ENCODE peak calls at places on chromosomes 1 and 21, in ten cellular contexts. K is heart right ventricle, H is progenitor cell of endocrine pancreas, T is AG10803, A is RWPE2, P is foreskin fibroblast, N is astrocyte of the spinal cord, I is astrocyte, M is Calu3, Q is sigmoid colon. U is an unnamed sample.

GRCh38 chr1:64161347-64162080 is 41.9 kb upstream of the UBE2U start:
- DNase-seq in M (no peak), H (no peak), K (no peak), T (peak; percentile 98), Q (peak; percentile 71), I (peak; percentile 86), N (peak; percentile 78), A (no peak), P (peak; percentile 53), U (peak; percentile 71)

GRCh38 chr1:218384576-218384975 is 39.4 kb downstream of the TGFB2 start:
- DNase-seq in N (peak; percentile 53), K (no peak), Q (no peak), I (peak; percentile 70), A (no peak), P (peak; percentile 39), T (peak; percentile 34), M (no peak), H (no peak), U (no peak)

GRCh38 chr1:238953448-238953847 is 432.9 kb upstream of the CHRM3 start:
- DNase-seq in T (no peak), Q (no peak), M (no peak), A (no peak), K (no peak), H (no peak), P (no peak), N (no peak), I (no peak), U (no peak)

GRCh38 chr1:160094291-160094625 is 4.2 kb downstream of the IGSF8 start:
- DNase-seq in A (no peak), P (no peak), T (no peak), K (no peak), H (no peak), N (no peak), M (no peak), Q (no peak), I (no peak), U (no peak)

GRCh38 chr1:167650266-167651160 is 20.5 kb downstream of the RCSD1 start:
- DNase-seq in N (no peak), Q (no peak), K (no peak), H (no peak), A (no peak), I (no peak), T (no peak), M (no peak), P (no peak), U (no peak)

GRCh38 chr1:15936025-15936424 is 39.9 kb downstream of the ZBTB17 start:
- DNase-seq in P (no peak), H (no peak), T (no peak), I (no peak), K (no peak), Q (no peak), A (peak; percentile 65), M (no peak), N (no peak), U (no peak)

GRCh38 chr21:46118871-46119564 is 21.1 kb downstream of the COL6A2 start:
- DNase-seq in K (peak; percentile 2), M (no peak), A (peak; percentile 56), N (no peak), Q (peak; percentile 63), I (no peak), P (no peak), T (no peak), H (peak; percentile 6), U (no peak)

GRCh38 chr1:223216074-223216473 is 73.0 kb upstream of the TLR5 start:
- DNase-seq in N (no peak), P (no peak), Q (no peak), H (no peak), A (no peak), M (no peak), I (no peak), K (no peak), T (no peak), U (no peak)

GRCh38 chr1:86205741-86206140 is 49.2 kb upstream of the COL24A1 start:
- DNase-seq in M (no peak), P (no peak), N (peak; percentile 48), A (no peak), T (peak; percentile 16), Q (no peak), I (peak; percentile 70), H (no peak), K (no peak), U (no peak)

GRCh38 chr1:83520797-83521196 is 478.1 kb downstream of the TTLL7 start:
- DNase-seq in K (no peak), M (no peak), H (no peak), N (no peak), P (no peak), A (no peak), Q (no peak), I (no peak), T (no peak), U (no peak)

GRCh38 chr1:203176744-203177460 is 1.3 kb upstream of the MYBPH start:
- DNase-seq in A (no peak), I (no peak), H (no peak), N (no peak), K (no peak), P (no peak), M (no peak), T (no peak), Q (no peak), U (no peak)

GRCh38 chr1:203178821-203179220 is 3.2 kb upstream of the MYBPH start:
- DNase-seq in H (no peak), A (no peak), K (no peak), M (no peak), T (no peak), P (no peak), Q (no peak), I (no peak), N (no peak), U (no peak)

GRCh38 chr1:203179328-203180009 is 3.8 kb upstream of the MYBPH start:
- DNase-seq in A (no peak), M (no peak), I (no peak), N (no peak), H (no peak), P (no peak), K (no peak), T (no peak), Q (no peak), U (no peak)

GRCh38 chr1:203177471-203178039 is 1.9 kb upstream of the MYBPH start:
- DNase-seq in I (peak; percentile 23), H (no peak), N (no peak), M (no peak), T (peak; percentile 50), Q (no peak), A (no peak), P (peak; percentile 73), K (no peak), U (no peak)

GRCh38 chr1:203178083-203178482 is 2.5 kb upstream of the MYBPH start:
- DNase-seq in I (no peak), Q (no peak), M (no peak), K (no peak), T (no peak), N (no peak), P (peak; percentile 43), H (no peak), A (no peak), U (no peak)
- TF ChIP-seq CTCF in I (no peak), Q (no peak), M (no peak), K (no peak), T (no peak), N (no peak), P (no peak), H (no peak), A (no peak), U (no peak)

GRCh38 chr1:7447093-7447492 is 324.0 kb upstream of the VAMP3 start:
- DNase-seq in I (no peak), P (no peak), H (no peak), N (no peak), A (no peak), K (no peak), M (no peak), T (no peak), Q (no peak), U (no peak)
- TF ChIP-seq CTCF in I (no peak), P (no peak), H (no peak), N (no peak), A (no peak), K (no peak), M (no peak), T (no peak), Q (no peak), U (no peak)

GRCh38 chr1:23215291-23215690 is 2.0 kb downstream of the HTR1D start:
- DNase-seq in M (no peak), N (no peak), A (no peak), P (no peak), K (no peak), H (no peak), I (no peak), T (no peak), Q (no peak), U (no peak)

GRCh38 chr1:23214640-23215039 is 2.7 kb downstream of the HTR1D start:
- DNase-seq in K (no peak), A (no peak), H (no peak), N (no peak), M (no peak), P (no peak), Q (no peak), T (no peak), I (no peak), U (no peak)

GRCh38 chr1:23215751-23216449 is 1.4 kb downstream of the HTR1D start:
- DNase-seq in Q (no peak), P (no peak), K (no peak), A (no peak), I (no peak), T (no peak), H (no peak), N (no peak), M (no peak), U (no peak)

GRCh38 chr1:23217421-23218115 is at the start of gene HTR1D:
- DNase-seq in M (peak; percentile 26), T (no peak), A (no peak), H (peak; percentile 33), K (no peak), I (no peak), N (no peak), P (no peak), Q (no peak), U (no peak)

DNA sequence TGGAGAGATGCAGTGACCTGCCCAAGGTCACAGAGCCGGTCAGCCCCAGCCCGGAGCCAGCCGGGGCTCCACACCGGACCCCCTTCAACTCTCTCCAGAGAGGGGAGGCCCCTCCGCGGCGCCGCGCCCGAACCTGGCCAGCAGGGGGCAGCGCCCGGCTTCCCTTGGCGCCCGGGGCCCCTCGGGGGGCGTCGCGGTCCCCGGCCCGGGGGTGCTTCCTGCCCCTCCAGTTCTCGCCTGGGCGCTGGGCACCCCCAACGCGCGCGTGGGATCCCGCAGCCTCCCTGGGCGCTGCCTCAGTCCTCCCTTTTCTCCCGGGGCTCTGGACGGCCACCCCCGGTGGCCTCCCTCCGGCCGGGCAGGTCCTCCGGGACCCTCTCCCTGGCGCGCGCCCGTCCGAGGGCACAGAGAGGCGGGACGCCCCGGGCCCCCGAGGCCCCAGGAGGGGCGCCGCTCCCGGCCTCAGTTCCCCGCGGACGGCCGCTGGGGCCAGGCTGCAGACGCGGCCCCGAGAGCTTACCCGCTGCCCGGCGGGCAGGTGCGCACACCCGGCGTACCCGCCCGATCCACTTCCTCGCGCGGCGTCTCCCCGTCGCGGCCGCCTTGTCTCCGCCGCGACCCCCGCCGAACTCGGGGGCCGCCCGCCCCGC is 406 bp downstream of the HTR1D start:
- DNase-seq in T (no peak), K (no peak), I (no peak), N (no peak), P (no peak), A (no peak), H (peak; percentile 59), M (peak; percentile 45), Q (no peak), U (no peak)
- TF ChIP-seq CTCF in T (peak; percentile 32), K (peak; percentile 61), I (peak; percentile 20), N (peak; percentile 63), P (peak; percentile 43), A (peak; percentile 91), H (peak; percentile 92), M (peak; percentile 73), Q (no peak), U (peak; percentile 36)

GRCh38 chr1:39754026-39754569 is 15.4 kb downstream of the PPIE start:
- DNase-seq in I (no peak), T (no peak), H (no peak), M (no peak), A (no peak), N (no peak), Q (no peak), P (no peak), K (no peak), U (no peak)
- TF ChIP-seq CTCF in I (no peak), T (no peak), H (no peak), M (no peak), A (no peak), N (no peak), Q (no peak), P (no peak), K (no peak), U (no peak)

U was measured in AG09319.